ENCODE peak calls at places on chromosomes 6 and 20, in five cellular contexts. B is suprapubic skin, T is lung, L is gastrocnemius medialis, A is heart left ventricle. F is an unnamed sample. For H3K27me3, the result is how much of the 10 kb centered on the place peaks cover.

GRCh38 chr6:4703367-4703766 is 72.8 kb upstream of the CDYL start:
- DNase-seq in B (no peak), T (no peak), L (no peak), A (no peak), F (no peak)

GRCh38 chr6:45822269-45822812 is 193.3 kb downstream of the CLIC5 start:
- DNase-seq in B (no peak), T (no peak), L (no peak), A (no peak), F (no peak)

GRCh38 chr6:165883851-165884640 is 221.0 kb upstream of the PDE10A start:
- DNase-seq in B (no peak), T (no peak), L (no peak), A (no peak), F (no peak)

GRCh38 chr6:455006-455585 is 63.5 kb downstream of the IRF4 start:
- DNase-seq in B (no peak), T (no peak), L (no peak), A (no peak), F (no peak)

GRCh38 chr20:62929051-62929538 is 2.8 kb upstream of the DIDO1 start:
- DNase-seq in B (peak), T (peak), L (no peak), A (peak), F (peak)

GRCh38 chr6:82569022-82569421 is 205.4 kb downstream of the TPBG start:
- DNase-seq in B (no peak), T (no peak), L (no peak), A (no peak), F (no peak)

GRCh38 chr6:96923871-96924493 is 546 bp upstream of the KLHL32 start:
- DNase-seq in B (peak), T (no peak), L (no peak), A (no peak), F (no peak)

GRCh38 chr6:21998539-21998938 is 298.3 kb downstream of the PRL start:
- DNase-seq in B (no peak), T (no peak), L (no peak), A (no peak), F (no peak)

GRCh38 chr6:147509900-147510299 is 1.4 kb downstream of the SAMD5 start:
- DNase-seq in B (no peak), T (no peak), L (no peak), A (no peak), F (no peak)

GRCh38 chr20:13397300-13397724 is 176.2 kb downstream of the ISM1 start:
- DNase-seq in B (no peak), T (no peak), L (no peak), A (no peak), F (no peak)

GRCh38 chr20:3115190-3116107 is 30.9 kb upstream of the AVP start:
- DNase-seq in B (no peak), T (no peak), L (no peak), A (peak), F (peak)

GRCh38 chr20:21682576-21682975 is 22.9 kb upstream of the PAX1 start:
- DNase-seq in B (peak), T (no peak), L (no peak), A (no peak), F (no peak)

GRCh38 chr6:116969211-116969863 is 92.3 kb downstream of the RFX6 start:
- DNase-seq in B (no peak), T (no peak), L (peak), A (no peak), F (no peak)

GRCh38 chr6:104404377-104404776 is 455.3 kb downstream of the HACE1 start:
- DNase-seq in B (no peak), T (no peak), L (no peak), A (no peak), F (no peak)

GRCh38 chr6:43243649-43244321 is 504 bp downstream of the TTBK1 start:
- DNase-seq in B (no peak), T (no peak), L (no peak), A (no peak), F (no peak)

GRCh38 chr20:34037121-34037520 is 43.4 kb downstream of the RALY start:
- DNase-seq in B (no peak), T (no peak), L (no peak), A (no peak), F (no peak)

GRCh38 chr6:132344811-132345210 is 56.5 kb downstream of the MOXD1 start:
- DNase-seq in B (no peak), T (no peak), L (no peak), A (no peak), F (no peak)

GRCh38 chr6:34142599-34142998 is 3.3 kb downstream of the GRM4 start:
- DNase-seq in B (no peak), T (no peak), L (no peak), A (no peak), F (no peak)

GRCh38 chr20:22385602-22386299 is 198.6 kb downstream of the FOXA2 start:
- DNase-seq in B (no peak), T (no peak), L (no peak), A (no peak), F (no peak)

GRCh38 chr20:20697325-20697845 is 15.1 kb downstream of the RALGAPA2 start:
- DNase-seq in B (no peak), T (no peak), L (no peak), A (no peak), F (no peak)

GRCh38 chr6:159679091-159680077 is 13.7 kb downstream of the SOD2 start:
- DNase-seq in B (no peak), T (no peak), L (no peak), A (no peak), F (no peak)

GRCh38 chr6:52482903-52483670 is 62.9 kb downstream of the EFHC1 start:
- DNase-seq in B (no peak), T (no peak), L (no peak), A (no peak), F (no peak)

GRCh38 chr6:157614026-157614484 is 209.0 kb upstream of the SNX9 start:
- DNase-seq in B (peak), T (no peak), L (no peak), A (no peak), F (no peak)

GRCh38 chr6:104182811-104183210 is 676.9 kb downstream of the HACE1 start:
- DNase-seq in B (no peak), T (no peak), L (no peak), A (no peak), F (no peak)

GRCh38 chr6:109143191-109143590 is 47.9 kb downstream of the CEP57L1 start:
- DNase-seq in B (no peak), T (no peak), L (no peak), A (no peak), F (no peak)

GRCh38 chr6:169824848-169825557 is 73.6 kb downstream of the ERMARD start:
- DNase-seq in B (no peak), T (no peak), L (no peak), A (no peak), F (no peak)

GRCh38 chr6:150233797-150234399 is 91.1 kb downstream of the PPP1R14C start:
- DNase-seq in B (no peak), T (no peak), L (no peak), A (no peak), F (no peak)

DNA sequence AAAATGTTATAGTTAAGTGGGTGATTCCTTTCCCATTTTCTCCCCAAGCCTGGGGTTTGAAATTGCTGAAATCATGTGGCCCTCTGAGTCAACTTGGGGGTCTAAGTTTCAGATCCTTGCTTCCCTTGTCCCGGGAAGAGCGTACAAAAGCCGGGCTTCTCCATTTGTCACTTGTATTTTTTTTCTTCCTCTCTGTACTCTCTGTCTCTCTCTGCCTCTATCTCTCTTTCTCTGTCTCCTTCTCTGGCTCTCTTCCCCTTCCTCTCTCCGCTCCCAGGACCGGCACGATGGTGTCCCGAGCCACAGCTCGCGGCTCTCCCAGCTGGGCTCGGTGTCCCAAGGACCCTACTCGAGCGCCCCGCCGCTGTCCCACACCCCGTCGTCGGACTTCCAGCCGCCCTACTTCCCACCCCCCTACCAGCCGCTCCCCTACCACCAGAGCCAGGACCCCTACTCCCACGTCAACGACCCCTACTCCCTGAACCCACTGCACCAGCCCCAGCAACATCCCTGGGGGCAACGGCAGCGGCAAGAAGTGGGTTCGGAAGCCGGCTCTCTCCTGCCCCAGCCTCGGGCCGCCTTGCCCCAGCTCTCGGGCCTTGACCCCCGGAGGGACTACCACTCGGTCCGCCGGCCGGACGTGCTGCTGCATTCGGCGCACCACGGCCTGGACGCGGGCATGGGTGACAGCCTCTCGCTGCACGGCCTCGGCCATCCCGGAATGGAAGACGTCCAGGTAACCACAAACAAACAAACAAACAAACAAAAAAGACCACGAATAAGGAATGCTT is 4.7 kb downstream of the TFAP2B start:
- DNase-seq in B (no peak), T (no peak), L (no peak), A (no peak), F (no peak)
- H3K27me3 ChIP-seq in B (half or more), T (under half), L (half or more), A (half or more), F (half or more)

GRCh38 chr20:60999256-60999655 is 252.8 kb upstream of the CDH4 start:
- DNase-seq in B (no peak), T (no peak), L (no peak), A (no peak), F (no peak)

GRCh38 chr20:60990647-60991046 is 261.4 kb upstream of the CDH4 start:
- DNase-seq in B (no peak), T (no peak), L (no peak), A (no peak), F (no peak)

DNA sequence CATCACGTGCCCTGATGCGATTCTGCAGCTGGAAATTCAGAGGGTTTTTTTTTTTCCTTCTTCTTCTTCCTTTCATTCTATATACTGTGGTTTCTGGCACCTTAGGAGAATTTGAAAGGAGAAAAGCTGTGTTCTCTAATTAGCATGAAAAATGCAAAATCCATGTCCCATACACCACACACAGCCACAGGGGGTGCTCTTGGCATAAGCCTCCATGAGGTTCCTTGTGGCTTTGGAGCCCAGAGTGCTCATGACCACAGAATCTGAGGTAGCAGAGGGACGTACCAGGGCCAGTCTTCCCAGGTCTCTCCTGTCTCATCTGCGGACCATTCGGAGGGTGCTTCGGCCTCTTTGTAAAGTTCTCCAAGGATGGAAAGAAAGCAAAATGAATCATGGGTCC is 258.4 kb upstream of the CDH4 start:
- DNase-seq in B (no peak), T (no peak), L (no peak), A (no peak), F (no peak)
- TF ChIP-seq CTCF in B (no peak), T (no peak), L (no peak), A (no peak), F (no peak)

DNA sequence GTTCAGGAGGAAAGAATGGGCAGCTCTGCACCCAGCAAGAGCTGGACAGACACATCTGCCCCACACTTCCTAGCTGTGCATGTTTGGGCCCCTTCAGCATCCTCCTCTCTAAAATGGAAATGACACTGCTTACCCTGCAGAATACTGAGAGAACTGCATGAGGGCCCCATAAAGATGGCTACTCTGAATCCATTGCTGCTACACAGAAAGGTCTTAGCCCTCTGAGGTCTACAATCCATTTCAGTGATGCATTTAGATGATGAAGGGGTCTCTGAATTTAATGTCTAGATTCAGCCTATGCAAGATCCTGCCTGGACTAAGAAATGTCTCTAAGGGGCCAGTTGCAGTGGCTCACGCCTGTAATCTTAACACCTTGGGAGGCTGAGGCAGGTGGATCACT is 11.3 kb downstream of the BMP7 start:
- DNase-seq in B (no peak), T (no peak), L (no peak), A (no peak), F (no peak)
- H3K27me3 ChIP-seq in B (under half), T (under half), L (under half), A (under half), F (under half)

DNA sequence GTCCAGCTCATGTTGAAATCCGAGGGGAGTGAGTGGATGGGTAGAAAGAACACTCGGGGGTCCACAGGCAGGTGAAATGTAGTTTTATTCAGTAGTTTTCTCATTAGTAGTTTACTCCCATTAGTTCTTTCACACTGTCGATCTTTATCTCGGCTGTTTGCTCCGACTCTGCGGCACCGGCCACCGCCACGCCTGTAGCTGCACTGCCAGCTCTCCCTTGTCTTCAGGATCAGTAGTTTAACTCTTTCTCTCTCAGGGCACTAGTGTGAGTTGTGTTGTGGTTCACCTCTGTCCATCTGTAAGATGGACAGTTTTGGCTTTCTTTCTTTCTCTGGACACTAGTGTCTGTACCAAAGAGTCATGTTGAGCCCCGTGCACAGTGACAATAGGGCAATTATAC is 195.7 kb downstream of the LMBRD1 start:
- DNase-seq in B (no peak), T (no peak), L (no peak), A (no peak), F (no peak)
- TF ChIP-seq CTCF in B (no peak), T (no peak), L (no peak), A (no peak), F (no peak)

GRCh38 chr20:64159711-64160110 is 4.5 kb upstream of the MYT1 start:
- DNase-seq in B (no peak), T (no peak), L (no peak), A (no peak), F (no peak)
- H3K27me3 ChIP-seq in B (half or more), T (under half), L (half or more), A (under half), F (under half)

DNA sequence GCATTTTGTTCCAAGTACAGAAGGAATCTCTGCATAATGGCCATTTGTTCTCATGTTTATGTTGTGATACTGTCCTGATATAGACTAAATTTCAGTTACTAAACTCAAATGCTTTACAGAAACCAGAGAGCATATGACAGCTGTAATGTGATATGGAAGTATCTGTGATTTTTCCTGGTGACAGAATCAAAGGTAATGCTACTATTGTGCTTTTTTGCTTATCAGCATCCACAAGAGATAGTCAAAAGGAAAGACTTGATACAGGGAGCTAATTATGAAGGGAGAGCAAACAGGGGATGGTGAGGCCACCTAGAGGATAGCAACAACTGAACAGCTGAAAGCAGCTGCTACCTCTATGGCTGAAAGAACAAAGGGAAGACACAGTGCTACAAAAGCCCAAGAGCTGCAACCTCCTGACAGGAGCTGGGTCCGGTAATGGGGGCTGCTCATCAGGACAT is 181.4 kb downstream of the PHF3 start:
- DNase-seq in B (no peak), T (no peak), L (no peak), A (no peak), F (no peak)
- TF ChIP-seq CTCF in B (no peak), T (no peak), L (no peak), A (no peak), F (no peak)

GRCh38 chr20:46296526-46297250 is 11.6 kb downstream of the CDH22 start:
- DNase-seq in B (no peak), T (no peak), L (no peak), A (no peak), F (no peak)
- H3K27me3 ChIP-seq in B (half or more), T (under half), L (under half), A (under half), F (under half)

GRCh38 chr6:106612956-106613516 is 16.3 kb downstream of the RTN4IP1 start:
- DNase-seq in B (no peak), T (no peak), L (no peak), A (no peak), F (no peak)

GRCh38 chr6:106611030-106611429 is 18.3 kb downstream of the RTN4IP1 start:
- DNase-seq in B (no peak), T (no peak), L (no peak), A (no peak), F (no peak)

GRCh38 chr6:106608080-106608668 is 21.1 kb downstream of the RTN4IP1 start:
- DNase-seq in B (no peak), T (no peak), L (no peak), A (no peak), F (no peak)

GRCh38 chr6:106613590-106613989 is 15.7 kb downstream of the RTN4IP1 start:
- DNase-seq in B (no peak), T (no peak), L (no peak), A (no peak), F (no peak)

DNA sequence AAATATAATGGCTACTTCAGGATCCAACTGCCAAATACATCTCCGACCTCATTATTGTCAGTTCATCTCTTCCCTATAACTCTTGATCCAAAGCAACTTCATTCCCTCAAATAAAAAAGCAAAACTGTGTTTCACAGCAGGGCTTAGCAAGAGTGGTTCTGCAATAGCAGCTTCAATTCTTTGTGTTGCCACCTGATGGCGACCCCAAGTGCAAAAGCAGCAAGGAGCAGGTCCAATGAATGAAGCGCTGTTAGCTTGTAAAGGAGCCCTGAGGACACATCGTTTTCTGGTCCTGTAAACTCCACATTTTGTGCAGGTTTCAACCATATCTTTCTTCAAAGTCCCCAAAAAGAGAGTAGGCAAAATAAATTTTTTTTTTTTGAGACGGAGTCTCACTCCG is 19.6 kb downstream of the RTN4IP1 start:
- DNase-seq in B (no peak), T (no peak), L (no peak), A (no peak), F (no peak)
- TF ChIP-seq CTCF in B (no peak), T (no peak), L (no peak), A (no peak), F (no peak)

GRCh38 chr6:79377047-79377446 is 142.6 kb upstream of the HMGN3 start:
- DNase-seq in B (no peak), T (no peak), L (no peak), A (no peak), F (no peak)

GRCh38 chr6:79378957-79379356 is 144.5 kb upstream of the HMGN3 start:
- DNase-seq in B (no peak), T (no peak), L (no peak), A (no peak), F (no peak)

GRCh38 chr6:79374308-79374707 is 139.8 kb upstream of the HMGN3 start:
- DNase-seq in B (no peak), T (no peak), L (no peak), A (no peak), F (no peak)

GRCh38 chr6:79375635-79376425 is 141.3 kb upstream of the HMGN3 start:
- DNase-seq in B (no peak), T (no peak), L (no peak), A (no peak), F (no peak)

DNA sequence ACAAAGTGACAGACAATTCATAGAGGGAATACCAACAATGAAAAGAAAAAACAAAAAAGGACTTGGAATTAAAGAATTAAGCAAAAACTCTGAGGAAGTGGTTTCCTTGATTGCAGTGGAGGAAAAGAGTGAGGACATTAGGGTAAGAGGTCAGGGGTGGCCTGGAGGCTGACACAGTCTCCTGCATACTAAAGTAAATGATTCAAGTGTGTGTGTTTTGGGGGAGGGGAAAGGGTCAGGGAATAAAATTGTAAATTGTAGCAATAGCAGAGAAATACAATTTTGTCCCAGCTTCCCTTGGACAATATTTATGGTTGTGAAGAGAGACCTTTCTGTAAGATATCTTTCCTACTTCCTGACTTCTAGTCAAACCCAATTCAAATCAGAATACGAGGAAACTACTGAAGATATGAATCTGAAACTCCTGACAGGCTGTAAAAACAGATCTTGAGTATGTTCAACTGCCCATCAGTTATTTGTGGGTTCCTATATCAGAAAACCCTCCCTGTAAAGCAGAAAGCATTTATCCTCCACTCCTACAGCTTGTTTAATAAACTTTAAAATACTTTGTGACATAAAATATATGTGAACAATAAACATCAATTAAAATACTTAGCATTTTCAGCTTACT is 143.5 kb upstream of the HMGN3 start:
- DNase-seq in B (no peak), T (no peak), L (no peak), A (no peak), F (no peak)
- H3K27me3 ChIP-seq in B (under half), T (under half), L (under half), A (under half), F (under half)

F was measured in uterus.